ENCODE peak calls at places on chromosome 7, in five cellular contexts. Y is CD8-positive, alpha-beta memory T cell; W is amygdala; F is iPS DF 19.7; A is globus pallidus. T is an unnamed sample.
A peak's percentile ranks its signal among the peaks of the same experiment; 100 is the strongest.

GRCh38 chr7:151366872-151367207 is 25.2 kb downstream of the NUB1 start:
- DNase-seq in A (no peak), W (no peak), F (no peak), Y (no peak), T (no peak)

GRCh38 chr7:131909151-131909768 is 352.8 kb upstream of the PODXL start:
- DNase-seq in W (no peak), Y (no peak), A (no peak), F (no peak), T (peak; percentile 45)

GRCh38 chr7:151241755-151242096 is 6.8 kb downstream of the SMARCD3 start:
- DNase-seq in F (no peak), W (no peak), A (no peak), Y (no peak), T (no peak)

GRCh38 chr7:17239683-17240521 is 58.5 kb upstream of the AHR start:
- DNase-seq in W (no peak), Y (no peak), A (no peak), F (no peak), T (no peak)

GRCh38 chr7:16071246-16071857 is 350.0 kb downstream of the CRPPA start:
- DNase-seq in Y (no peak), A (peak; percentile 68), F (no peak), W (no peak), T (no peak)

GRCh38 chr7:107404740-107405537 is 64.9 kb upstream of the GPR22 start:
- DNase-seq in W (no peak), F (no peak), Y (no peak), A (peak; percentile 20), T (no peak)

GRCh38 chr7:93663561-93664299 is 89.2 kb upstream of the CALCR start:
- DNase-seq in A (no peak), W (no peak), Y (no peak), F (no peak), T (no peak)

GRCh38 chr7:121954803-121955202 is 81.8 kb downstream of the PTPRZ1 start:
- DNase-seq in W (no peak), F (no peak), Y (no peak), A (no peak), T (no peak)

GRCh38 chr7:28958235-28958945 is at the start of gene TRIL:
- DNase-seq in A (peak; percentile 75), F (no peak), W (peak; percentile 75), Y (no peak), T (peak; percentile 66)

GRCh38 chr7:57210212-57210611 is 78.0 kb upstream of the ZNF479 start:
- DNase-seq in W (no peak), Y (no peak), A (no peak), F (no peak), T (no peak)

GRCh38 chr7:30162622-30163124 is 27.9 kb downstream of the MTURN start:
- DNase-seq in Y (no peak), W (peak; percentile 33), A (peak; percentile 86), F (no peak), T (no peak)

GRCh38 chr7:2735744-2736143 is 47.7 kb downstream of the AMZ1 start:
- DNase-seq in F (no peak), W (no peak), A (no peak), Y (no peak), T (no peak)

GRCh38 chr7:142376356-142376997 is 118.6 kb upstream of the PRSS58 start:
- DNase-seq in Y (no peak), A (no peak), W (no peak), F (no peak), T (no peak)

GRCh38 chr7:5492249-5493020 is 68.8 kb upstream of the TNRC18 start:
- DNase-seq in A (no peak), Y (no peak), F (no peak), W (no peak), T (peak; percentile 53)

GRCh38 chr7:81112731-81113130 is 193.9 kb upstream of the SEMA3C start:
- DNase-seq in F (no peak), A (no peak), Y (no peak), W (no peak), T (no peak)

GRCh38 chr7:149415391-149416068 is 45.3 kb downstream of the ZNF777 start:
- DNase-seq in F (no peak), W (no peak), Y (no peak), A (no peak), T (no peak)

GRCh38 chr7:52547301-52547920 is 488.0 kb upstream of the POM121L12 start:
- DNase-seq in A (no peak), W (no peak), F (no peak), Y (no peak), T (no peak)

GRCh38 chr7:111224354-111225231 is 133.7 kb downstream of the LRRN3 start:
- DNase-seq in W (no peak), A (no peak), F (no peak), Y (no peak), T (no peak)

GRCh38 chr7:23009303-23009702 is 4.6 kb downstream of the HYCC1 start:
- DNase-seq in F (no peak), A (no peak), Y (no peak), W (no peak), T (no peak)

GRCh38 chr7:875476-876076 is 778 bp upstream of the GET4 start:
- DNase-seq in A (no peak), Y (peak; percentile 59), F (no peak), W (no peak), T (no peak)

GRCh38 chr7:66140924-66141323 is 26.3 kb downstream of the CRCP start:
- DNase-seq in A (peak; percentile 55), W (peak; percentile 41), Y (no peak), F (no peak), T (peak; percentile 74)

GRCh38 chr7:34091330-34091917 is 186.1 kb downstream of the BMPER start:
- DNase-seq in W (no peak), F (no peak), A (no peak), Y (no peak), T (peak; percentile 39)

GRCh38 chr7:147411011-147411614 is 1179.5 kb upstream of the C7orf33 start:
- DNase-seq in A (no peak), W (no peak), F (no peak), Y (no peak), T (no peak)

GRCh38 chr7:158651968-158652555 is 52.5 kb downstream of the NCAPG2 start:
- DNase-seq in A (no peak), F (no peak), W (no peak), Y (no peak), T (no peak)

GRCh38 chr7:131557521-131558385 is 1.3 kb upstream of the PODXL start:
- DNase-seq in A (no peak), W (peak; percentile 7), F (peak; percentile 82), Y (no peak), T (peak; percentile 68)

GRCh38 chr7:44259547-44260457 is 59.0 kb downstream of the YKT6 start:
- DNase-seq in W (peak; percentile 60), A (peak; percentile 26), Y (no peak), F (no peak), T (no peak)

GRCh38 chr7:42869131-42870020 is 42.5 kb downstream of the C7orf25 start:
- DNase-seq in W (no peak), F (no peak), Y (no peak), A (no peak), T (no peak)

GRCh38 chr7:135333196-135333595 is 99.6 kb downstream of the STRA8 start:
- DNase-seq in F (no peak), W (no peak), A (no peak), Y (no peak), T (no peak)

GRCh38 chr7:114720725-114721124 is 201.2 kb upstream of the MDFIC start:
- DNase-seq in A (no peak), F (no peak), W (no peak), Y (no peak), T (no peak)

GRCh38 chr7:30485667-30486066 is 7.1 kb upstream of the NOD1 start:
- DNase-seq in W (no peak), Y (no peak), A (no peak), F (no peak), T (no peak)

GRCh38 chr7:100584046-100584676 is 1.8 kb downstream of the LRCH4 start:
- DNase-seq in A (no peak), F (no peak), W (no peak), Y (no peak), T (no peak)

GRCh38 chr7:84389242-84389641 is 194.7 kb upstream of the SEMA3A start:
- DNase-seq in F (no peak), W (no peak), A (no peak), Y (no peak), T (no peak)

GRCh38 chr7:29190349-29191045 is 4.1 kb upstream of the CHN2 start:
- DNase-seq in A (no peak), W (no peak), Y (no peak), F (no peak), T (no peak)

GRCh38 chr7:157043745-157044144 is 33.3 kb upstream of the MNX1 start:
- DNase-seq in F (no peak), A (no peak), W (no peak), Y (no peak), T (no peak)

GRCh38 chr7:86148501-86148900 is 495.2 kb upstream of the GRM3 start:
- DNase-seq in A (no peak), F (no peak), W (no peak), Y (no peak), T (no peak)

GRCh38 chr7:30135551-30136271 is 925 bp downstream of the MTURN start:
- DNase-seq in Y (peak; percentile 74), A (peak; percentile 80), W (peak; percentile 82), F (no peak), T (peak; percentile 56)

GRCh38 chr7:138992052-138992531 is 10.9 kb upstream of the KIAA1549 start:
- DNase-seq in F (no peak), W (peak; percentile 27), Y (no peak), A (no peak), T (no peak)

GRCh38 chr7:1712907-1713501 is 42.9 kb downstream of the ELFN1 start:
- DNase-seq in A (no peak), W (no peak), Y (no peak), F (no peak), T (no peak)